ENCODE peak calls at places on chromosomes 11 and 22, in six cellular contexts. H is astrocyte of the hippocampus; D is stimulated activated CD8-positive, alpha-beta memory T cell treated with anti-CD3 and anti-CD28 coated beads, Interleukin-2, amount 100 ng/mL, for 1 hour; J is stimulated activated effector memory CD8-positive, alpha-beta T cell treated with anti-CD3 and anti-CD28 coated beads, Interleukin-12 subunit alpha, Interleukin-12 subunit beta, amount 100 ng/mL, for 72 hours; Q is HFFc6; C is omental fat pad. A is an unnamed sample.

GRCh38 chr11:76203937-76204336 is 2.4 kb downstream of the WNT11 start:
- DNase-seq in H (no peak), D (no peak), J (no peak), Q (no peak), C (no peak), A (no peak)

GRCh38 chr22:43243275-43243768 is 56.4 kb upstream of the TTLL12 start:
- DNase-seq in H (no peak), D (no peak), J (no peak), Q (no peak), C (no peak), A (no peak)

GRCh38 chr11:32334822-32335221 is 100.5 kb downstream of the WT1 start:
- DNase-seq in H (no peak), D (no peak), J (peak), Q (no peak), C (no peak), A (peak)

GRCh38 chr22:35154937-35155387 is 89.0 kb downstream of the ISX start:
- DNase-seq in H (peak), D (no peak), J (peak), Q (peak), C (no peak), A (peak)

GRCh38 chr11:69951821-69952590 is 126.1 kb upstream of the ANO1 start:
- DNase-seq in H (no peak), D (no peak), J (no peak), Q (no peak), C (no peak), A (no peak)

GRCh38 chr11:15074206-15075161 is 1.1 kb downstream of the CALCB start:
- DNase-seq in H (peak), D (peak), J (peak), Q (peak), C (peak), A (peak)

GRCh38 chr22:18068381-18068988 is 9.3 kb upstream of the PEX26 start:
- DNase-seq in H (peak), D (no peak), J (no peak), Q (peak), C (no peak), A (no peak)

GRCh38 chr22:41919357-41920224 is 4.7 kb upstream of the SHISA8 start:
- DNase-seq in H (peak), D (no peak), J (no peak), Q (no peak), C (no peak), A (peak)

GRCh38 chr22:36296690-36297089 is 43.8 kb downstream of the APOL1 start:
- DNase-seq in H (no peak), D (no peak), J (no peak), Q (no peak), C (no peak), A (no peak)

GRCh38 chr22:26109686-26110315 is 59.5 kb upstream of the SEZ6L start:
- DNase-seq in H (no peak), D (no peak), J (no peak), Q (no peak), C (no peak), A (no peak)

GRCh38 chr22:43820671-43821305 is 8.7 kb upstream of the EFCAB6 start:
- DNase-seq in H (no peak), D (no peak), J (no peak), Q (no peak), C (no peak), A (no peak)

A was measured in body of pancreas.